ENCODE peak calls at places on chromosomes 16 and 17, in four cellular contexts. I is dorsolateral prefrontal cortex, X is endothelial cell, J is fibroblast of villous mesenchyme. G is an unnamed sample.

GRCh38 chr17:28792877-28793666 is 49.3 kb downstream of the TRAF4 start:
- DNase-seq in I (no peak), X (no peak), J (peak; percentile 37), G (no peak)

GRCh38 chr17:81858967-81859905 is 1.1 kb downstream of the P4HB start:
- DNase-seq in I (no peak), X (no peak), J (peak; percentile 82), G (no peak)

GRCh38 chr17:29042679-29043538 is at the start of gene PIPOX:
- DNase-seq in I (no peak), X (peak; percentile 50), J (peak; percentile 54), G (no peak)

GRCh38 chr16:87822571-87822970 is 46.7 kb downstream of the SLC7A5 start:
- DNase-seq in I (no peak), X (no peak), J (no peak), G (no peak)

GRCh38 chr16:66434619-66435430 is 7.7 kb downstream of the BEAN1 start:
- DNase-seq in I (no peak), X (no peak), J (no peak), G (no peak)

GRCh38 chr17:78589885-78590284 is 12.7 kb upstream of the DNAH17 start:
- DNase-seq in I (no peak), X (no peak), J (no peak), G (no peak)

GRCh38 chr16:85718682-85719081 is 29.9 kb upstream of the GINS2 start:
- DNase-seq in I (no peak), X (peak; percentile 56), J (no peak), G (peak; percentile 23)

GRCh38 chr16:88303890-88304819 is 78.6 kb upstream of the ZNF469 start:
- DNase-seq in I (no peak), X (no peak), J (peak; percentile 96), G (no peak)

GRCh38 chr16:17828012-17828411 is 357.3 kb upstream of the XYLT1 start:
- DNase-seq in I (no peak), X (no peak), J (peak; percentile 86), G (no peak)

GRCh38 chr16:49674255-49674980 is 181.5 kb downstream of the ZNF423 start:
- DNase-seq in I (no peak), X (no peak), J (no peak), G (no peak)

GRCh38 chr17:17119533-17119932 is 77.3 kb downstream of the MPRIP start:
- DNase-seq in I (no peak), X (no peak), J (peak; percentile 39), G (no peak)

GRCh38 chr17:10610821-10611323 is 46.2 kb downstream of the MYH3 start:
- DNase-seq in I (no peak), X (no peak), J (no peak), G (no peak)

GRCh38 chr16:77271532-77272426 is 72.6 kb downstream of the SYCE1L start:
- DNase-seq in I (no peak), X (no peak), J (no peak), G (no peak)

GRCh38 chr17:19502517-19502916 is 31.1 kb upstream of the SLC47A1 start:
- DNase-seq in I (no peak), X (no peak), J (no peak), G (no peak)

GRCh38 chr17:67272312-67273050 is 27.5 kb upstream of the HELZ start:
- DNase-seq in I (no peak), X (peak; percentile 37), J (no peak), G (no peak)
- TF ChIP-seq CTCF in I (no peak), X (peak; percentile 57), J (peak; percentile 35), G (peak; percentile 48)

DNA sequence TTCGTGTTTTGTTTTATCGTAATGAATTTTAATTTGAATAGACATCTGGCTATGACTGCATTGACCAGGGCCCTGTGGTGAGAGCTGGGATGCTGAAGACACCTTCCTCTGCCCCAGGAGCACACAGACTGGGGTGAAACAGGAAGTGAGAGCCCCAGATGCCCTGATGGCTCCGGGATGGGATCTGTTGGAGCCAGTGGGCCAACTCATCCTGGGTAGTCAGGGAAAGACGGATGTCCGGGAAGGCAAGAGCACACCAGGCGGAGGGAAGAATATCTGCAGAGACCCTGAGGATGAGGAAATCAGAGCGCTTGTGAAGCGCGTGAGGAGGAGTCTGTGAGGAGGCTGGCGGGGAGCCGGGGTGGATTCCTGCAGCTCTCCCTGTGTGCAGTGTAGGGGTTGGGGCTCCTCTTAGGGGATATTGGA is 71.5 kb upstream of the LGALS9 start:
- DNase-seq in I (no peak), X (no peak), J (peak; percentile 88), G (no peak)
- TF ChIP-seq CTCF in I (no peak), X (no peak), J (peak; percentile 41), G (no peak)

GRCh38 chr17:45918241-45918745 is 23.9 kb downstream of the MAPT start:
- DNase-seq in I (no peak), X (no peak), J (no peak), G (no peak)

GRCh38 chr17:45912319-45912718 is 18.0 kb downstream of the MAPT start:
- DNase-seq in I (no peak), X (no peak), J (no peak), G (no peak)

GRCh38 chr17:45914036-45914717 is 19.8 kb downstream of the MAPT start:
- DNase-seq in I (no peak), X (no peak), J (peak; percentile 59), G (no peak)

GRCh38 chr17:45917081-45917480 is 22.7 kb downstream of the MAPT start:
- DNase-seq in I (no peak), X (no peak), J (no peak), G (no peak)

GRCh38 chr17:45915263-45915662 is 20.9 kb downstream of the MAPT start:
- DNase-seq in I (no peak), X (no peak), J (no peak), G (no peak)
- TF ChIP-seq CTCF in I (no peak), X (no peak), J (no peak), G (no peak)

DNA sequence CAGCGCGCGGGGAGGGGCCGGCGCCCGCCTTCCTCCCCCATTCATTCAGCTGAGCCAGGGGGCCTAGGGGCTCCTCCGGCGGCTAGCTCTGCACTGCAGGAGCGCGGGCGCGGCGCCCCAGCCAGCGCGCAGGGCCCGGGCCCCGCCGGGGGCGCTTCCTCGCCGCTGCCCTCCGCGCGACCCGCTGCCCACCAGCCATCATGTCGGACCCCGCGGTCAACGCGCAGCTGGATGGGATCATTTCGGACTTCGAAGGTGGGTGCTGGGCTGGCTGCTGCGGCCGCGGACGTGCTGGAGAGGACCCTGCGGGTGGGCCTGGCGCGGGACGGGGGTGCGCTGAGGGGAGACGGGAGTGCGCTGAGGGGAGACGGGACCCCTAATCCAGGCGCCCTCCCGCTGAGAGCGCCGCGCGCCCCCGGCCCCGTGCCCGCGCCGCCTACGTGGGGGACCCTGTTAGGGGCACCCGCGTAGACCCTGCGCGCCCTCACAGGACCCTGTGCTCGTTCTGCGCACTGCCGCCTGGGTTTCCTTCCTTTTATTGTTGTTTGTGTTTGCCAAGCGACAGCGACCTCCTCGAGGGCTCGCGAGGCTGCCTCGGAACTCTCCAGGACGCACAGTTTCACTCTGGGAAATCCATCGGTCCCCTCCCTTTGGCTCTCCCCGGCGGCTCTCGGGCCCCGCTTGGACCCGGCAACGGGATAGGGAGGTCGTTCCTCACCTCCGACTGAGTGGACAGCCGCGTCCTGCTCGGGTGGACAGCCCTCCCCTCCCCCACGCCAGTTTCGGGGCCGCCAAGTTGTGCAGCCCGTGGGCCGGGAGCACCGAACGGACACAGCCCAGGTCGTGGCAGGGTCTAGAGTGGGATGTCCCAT is 232.8 kb downstream of the SEC14L1 start:
- DNase-seq in I (no peak), X (peak; percentile 63), J (peak; percentile 47), G (no peak)
- TF ChIP-seq CTCF in I (no peak), X (no peak), J (no peak), G (no peak)

GRCh38 chr16:4935231-4935855 is 1.6 kb downstream of the PPL start:
- DNase-seq in I (no peak), X (no peak), J (peak; percentile 83), G (no peak)

GRCh38 chr16:4936991-4937781 is at the start of gene PPL:
- DNase-seq in I (peak; percentile 21), X (peak; percentile 35), J (no peak), G (no peak)

GRCh38 chr16:4934591-4934990 is 2.4 kb downstream of the PPL start:
- DNase-seq in I (no peak), X (no peak), J (no peak), G (no peak)

GRCh38 chr16:4937782-4938682 is 1.1 kb upstream of the PPL start:
- DNase-seq in I (no peak), X (no peak), J (no peak), G (no peak)

DNA sequence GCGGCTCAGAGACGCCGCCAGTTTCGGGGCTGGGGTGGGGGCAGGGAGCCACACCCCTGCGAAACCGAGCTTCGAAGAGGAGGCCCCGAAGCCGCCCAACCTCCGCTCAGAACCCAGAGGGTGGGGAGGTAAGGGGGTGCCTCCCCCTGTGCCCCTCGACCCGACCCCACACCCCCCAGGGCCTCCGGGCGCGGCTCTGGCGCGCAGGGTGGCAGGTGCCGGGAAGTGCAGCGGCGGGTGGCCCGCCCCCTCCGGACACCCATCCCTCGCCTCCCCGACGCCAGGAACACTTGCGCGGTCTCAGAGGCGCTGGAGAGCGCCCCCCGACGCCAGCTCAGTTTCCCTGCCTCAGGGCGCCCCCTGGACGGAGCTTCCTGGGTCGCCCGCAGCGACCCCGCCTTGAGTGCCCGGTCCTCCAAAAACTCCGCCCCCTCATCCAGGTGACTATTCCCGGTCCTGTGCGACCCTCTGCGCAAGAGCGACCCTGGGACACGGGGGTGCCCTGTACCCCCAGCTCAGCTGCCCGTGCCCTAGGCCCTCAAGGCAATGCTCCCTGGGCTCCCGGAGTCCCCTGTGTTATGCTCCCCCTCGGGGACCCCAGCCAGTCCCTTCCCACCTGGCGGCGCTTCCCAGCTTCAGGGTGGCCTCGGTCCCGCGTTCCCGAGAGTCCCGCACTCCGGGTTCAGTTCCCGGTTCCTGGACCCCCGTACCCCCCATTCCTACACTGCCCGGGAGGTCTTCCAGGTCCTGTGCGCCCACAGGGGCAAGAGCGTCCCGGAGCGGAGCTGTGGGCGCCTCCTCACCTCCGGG is 562 bp downstream of the PPL start:
- DNase-seq in I (no peak), X (no peak), J (no peak), G (no peak)
- TF ChIP-seq CTCF in I (no peak), X (no peak), J (peak; percentile 16), G (no peak)

DNA sequence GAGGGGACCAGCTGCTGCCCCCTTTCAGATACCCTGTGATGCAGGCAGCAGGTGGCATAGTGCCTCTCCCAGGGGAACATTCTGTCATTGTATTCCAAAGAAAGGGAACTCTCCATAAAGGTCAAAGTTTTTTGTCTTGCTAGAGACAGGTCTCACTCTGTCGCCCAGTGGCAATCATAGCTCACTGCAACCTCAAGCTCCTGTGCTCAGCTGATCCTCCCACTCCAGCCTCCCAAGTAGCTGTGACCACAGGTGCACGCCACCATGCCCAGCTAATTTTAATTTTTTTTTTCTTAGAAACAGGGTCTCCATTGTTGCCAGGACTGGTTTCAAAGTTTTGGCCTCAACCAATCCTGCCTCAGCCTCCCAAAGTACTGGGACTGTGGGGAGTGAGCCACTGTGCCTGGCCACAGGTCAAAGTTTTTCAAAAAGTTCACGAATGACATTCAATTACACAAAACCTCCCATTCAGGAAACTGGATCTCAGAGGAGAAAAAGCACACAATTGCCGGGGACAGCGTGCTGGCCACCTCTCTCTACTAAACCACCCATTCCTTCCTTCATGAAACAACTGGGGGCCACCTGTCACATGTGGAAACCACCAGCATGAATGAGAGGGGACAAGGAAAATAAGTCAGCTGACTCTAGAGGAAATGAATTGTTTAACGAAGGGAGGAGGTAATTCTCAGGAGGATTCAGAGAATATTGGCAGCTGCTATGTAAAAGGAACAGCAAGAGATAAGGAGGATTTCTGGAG is 80.0 kb downstream of the MARCHF10 start:
- DNase-seq in I (no peak), X (no peak), J (no peak), G (no peak)
- TF ChIP-seq CTCF in I (no peak), X (no peak), J (no peak), G (no peak)